ENCODE peak calls at places on chromosome 12, in six cellular contexts. U is heart left ventricle, A is cardiac muscle cell, S is pancreas, E is mammary epithelial cell, N is gastrocnemius medialis. H is an unnamed sample.

GRCh38 chr12:111074965-111075364 is 154.6 kb upstream of the MYL2 start:
- DNase-seq in A (no peak), E (no peak), U (no peak), N (no peak), S (no peak), H (no peak)

GRCh38 chr12:124402281-124403066 is 107.6 kb downstream of the RFLNA start:
- DNase-seq in N (no peak), U (no peak), E (no peak), A (no peak), S (no peak), H (no peak)

GRCh38 chr12:69936214-69936731 is 111.2 kb downstream of the MYRFL start:
- DNase-seq in N (no peak), E (peak; percentile 19), S (no peak), A (no peak), U (no peak), H (no peak)

GRCh38 chr12:14384783-14385638 is 19.5 kb downstream of the ATF7IP start:
- DNase-seq in N (peak; percentile 56), E (peak; percentile 92), S (peak; percentile 81), A (peak; percentile 70), U (peak; percentile 45), H (peak; percentile 35)

GRCh38 chr12:75825686-75826085 is 205.9 kb downstream of the PHLDA1 start:
- DNase-seq in A (no peak), U (no peak), E (peak; percentile 95), N (no peak), S (no peak), H (no peak)

GRCh38 chr12:52130695-52131094 is 51.2 kb downstream of the SMIM41 start:
- DNase-seq in S (no peak), A (no peak), E (no peak), U (no peak), N (no peak), H (no peak)

GRCh38 chr12:114777052-114777451 is 93.1 kb upstream of the TBX3 start:
- DNase-seq in N (no peak), S (no peak), A (no peak), U (no peak), E (peak; percentile 78), H (no peak)

GRCh38 chr12:71645268-71645667 is 18.4 kb downstream of the ZFC3H1 start:
- DNase-seq in N (no peak), E (no peak), A (no peak), S (no peak), U (no peak), H (no peak)

GRCh38 chr12:99455350-99456037 is 192.1 kb upstream of the GARIN6 start:
- DNase-seq in E (peak; percentile 76), S (no peak), N (no peak), A (no peak), U (no peak), H (no peak)

GRCh38 chr12:105993766-105994165 is 145.0 kb downstream of the NUAK1 start:
- DNase-seq in E (no peak), A (no peak), S (no peak), U (no peak), N (no peak), H (no peak)

GRCh38 chr12:116880817-116881324 is 370 bp downstream of the HRK start:
- DNase-seq in S (peak; percentile 43), U (peak; percentile 55), N (no peak), E (peak; percentile 53), A (peak; percentile 84), H (no peak)

GRCh38 chr12:6326316-6326959 is 15.4 kb downstream of the TNFRSF1A start:
- DNase-seq in S (no peak), N (no peak), U (peak; percentile 66), A (peak; percentile 80), E (no peak), H (no peak)

GRCh38 chr12:116263844-116264243 is 13.6 kb downstream of the MED13L start:
- DNase-seq in S (no peak), N (no peak), E (no peak), A (peak; percentile 52), U (no peak), H (no peak)

GRCh38 chr12:93459992-93460391 is 7.3 kb upstream of the MRPL42 start:
- DNase-seq in E (no peak), N (no peak), S (no peak), U (no peak), A (no peak), H (no peak)

GRCh38 chr12:81591256-81591655 is 167.9 kb downstream of the PPFIA2 start:
- DNase-seq in E (no peak), N (no peak), S (no peak), U (no peak), A (no peak), H (no peak)

GRCh38 chr12:69266045-69266635 is 26.8 kb downstream of the CPSF6 start:
- DNase-seq in U (no peak), S (no peak), E (peak; percentile 79), N (no peak), A (no peak), H (no peak)

GRCh38 chr12:123269395-123269892 is 2.2 kb downstream of the CDK2AP1 start:
- DNase-seq in S (peak; percentile 60), U (peak; percentile 84), N (no peak), E (peak; percentile 61), A (peak; percentile 66), H (no peak)

GRCh38 chr12:2739832-2740641 is 54.7 kb upstream of the FKBP4 start:
- DNase-seq in U (no peak), A (peak; percentile 45), N (no peak), E (no peak), S (peak; percentile 46), H (no peak)

GRCh38 chr12:30134229-30134628 is 350.5 kb upstream of the TMTC1 start:
- DNase-seq in E (no peak), A (peak; percentile 20), U (no peak), S (no peak), N (no peak), H (no peak)

GRCh38 chr12:109307051-109307450 is 2.0 kb downstream of the FOXN4 start:
- DNase-seq in A (no peak), N (no peak), U (no peak), E (no peak), S (no peak), H (no peak)

GRCh38 chr12:113796086-113796827 is 169.9 kb downstream of the RBM19 start:
- DNase-seq in E (no peak), A (no peak), U (no peak), N (no peak), S (no peak), H (no peak)

GRCh38 chr12:59383426-59383822 is 212.4 kb upstream of the SLC16A7 start:
- DNase-seq in N (no peak), E (peak; percentile 51), U (no peak), S (no peak), A (no peak), H (no peak)

GRCh38 chr12:9699898-9700605 is 30.5 kb downstream of the CLEC2D start:
- DNase-seq in N (no peak), U (no peak), S (no peak), A (no peak), E (peak; percentile 13), H (no peak)

GRCh38 chr12:47947273-47947672 is 16.1 kb upstream of the TMEM106C start:
- DNase-seq in N (no peak), A (no peak), U (no peak), S (no peak), E (no peak), H (no peak)

GRCh38 chr12:58283553-58283952 is 342.2 kb downstream of the ATP23 start:
- DNase-seq in S (no peak), N (no peak), U (no peak), A (peak; percentile 12), E (no peak), H (no peak)

GRCh38 chr12:40105265-40105514 is 691 bp downstream of the SLC2A13 start:
- DNase-seq in S (no peak), E (no peak), N (no peak), A (no peak), U (no peak), H (no peak)

GRCh38 chr12:133234971-133235370 is 706 bp downstream of the ANHX start:
- DNase-seq in N (no peak), A (no peak), U (no peak), S (no peak), E (no peak), H (no peak)
- H3K9me3 ChIP-seq in N (no peaks in the 10 kb centered on the region), A (no peaks in the 10 kb centered on the region), U (no peaks in the 10 kb centered on the region), S (no peaks in the 10 kb centered on the region), E (peaks cover 48% of the 10 kb centered on the region), H (peaks cover 3% of the 10 kb centered on the region)

DNA sequence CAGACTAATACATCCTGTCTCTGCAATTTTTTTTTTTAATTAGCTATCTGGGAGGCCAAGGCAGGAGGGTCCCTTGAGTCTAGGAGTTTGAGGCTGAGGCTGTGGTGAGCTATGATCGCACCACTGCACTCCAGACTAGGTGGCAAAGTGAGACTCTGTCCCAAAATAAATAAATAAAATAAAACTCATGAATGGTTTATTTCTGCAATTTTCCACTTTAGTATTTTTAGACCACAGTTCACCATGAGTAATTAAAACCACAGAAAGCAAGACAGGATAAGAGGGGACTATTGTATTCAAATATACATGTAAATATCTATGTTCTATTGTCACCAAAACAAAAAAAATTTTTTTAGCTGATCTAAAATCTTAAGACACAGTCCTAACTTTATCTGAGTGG is 17.8 kb downstream of the TAOK3 start:
- DNase-seq in A (no peak), U (no peak), E (peak; percentile 30), S (no peak), N (no peak), H (no peak)
- H3K9me3 ChIP-seq in A (no peaks in the 10 kb centered on the region), U (no peaks in the 10 kb centered on the region), E (no peaks in the 10 kb centered on the region), S (no peaks in the 10 kb centered on the region), N (no peaks in the 10 kb centered on the region), H (no peaks in the 10 kb centered on the region)

GRCh38 chr12:34333337-34333736 is 311.0 kb downstream of the ALG10 start:
- DNase-seq in S (no peak), N (no peak), E (no peak), U (no peak), A (no peak), H (no peak)
- H3K9me3 ChIP-seq in S (no peaks in the 10 kb centered on the region), N (no peaks in the 10 kb centered on the region), E (peaks cover 78% of the 10 kb centered on the region), U (no peaks in the 10 kb centered on the region), A (no peaks in the 10 kb centered on the region), H (no peaks in the 10 kb centered on the region)

GRCh38 chr12:42588981-42589464 is 523 bp downstream of the PRICKLE1 start:
- DNase-seq in S (peak; percentile 32), E (peak; percentile 43), N (no peak), A (peak; percentile 82), U (peak; percentile 60), H (no peak)
- H3K9me3 ChIP-seq in S (no peaks in the 10 kb centered on the region), E (no peaks in the 10 kb centered on the region), N (no peaks in the 10 kb centered on the region), A (no peaks in the 10 kb centered on the region), U (no peaks in the 10 kb centered on the region), H (no peaks in the 10 kb centered on the region)

GRCh38 chr12:19322376-19322775 is 116.9 kb upstream of the AEBP2 start:
- DNase-seq in A (no peak), U (no peak), E (no peak), N (no peak), S (no peak), H (no peak)
- H3K9me3 ChIP-seq in A (no peaks in the 10 kb centered on the region), U (no peaks in the 10 kb centered on the region), E (no peaks in the 10 kb centered on the region), N (no peaks in the 10 kb centered on the region), S (no peaks in the 10 kb centered on the region), H (no peaks in the 10 kb centered on the region)

H was measured in T-helper 17 cell.